ENCODE peak calls at places on chromosomes 5 and 9, in nine cellular contexts. P is stimulated activated CD8-positive, alpha-beta memory T cell treated with anti-CD3 and anti-CD28 coated beads, Interleukin-15, amount 100 ng/mL, for 1 hour; C is A549; Z is HuH-7; G is GM10248; H is activated CD8-positive, alpha-beta memory T cell treated with anti-CD3 and anti-CD28 coated beads for 4 hours; B is NCI-H1930; X is spleen; I is AG08396. T is an unnamed sample.

GRCh38 chr5:55982957-55983381 is 11.8 kb downstream of the IL6ST start:
- DNase-seq in P (no peak), C (no peak), Z (no peak), G (no peak), H (no peak), B (no peak), X (no peak), I (no peak), T (no peak)

GRCh38 chr5:113984928-113985327 is 376.9 kb upstream of the KCNN2 start:
- DNase-seq in P (no peak), C (no peak), Z (no peak), G (no peak), H (no peak), B (no peak), X (no peak), I (no peak), T (no peak)

GRCh38 chr5:167058481-167058880 is 1233.0 kb upstream of the WWC1 start:
- DNase-seq in P (no peak), C (no peak), Z (no peak), G (no peak), H (no peak), B (no peak), X (no peak), I (no peak), T (no peak)

GRCh38 chr9:133342083-133342406 is 5.9 kb downstream of the MED22 start:
- DNase-seq in P (no peak), C (no peak), Z (peak), G (no peak), H (no peak), B (no peak), X (no peak), I (no peak), T (no peak)

GRCh38 chr5:175829718-175830585 is 41.4 kb upstream of the CPLX2 start:
- DNase-seq in P (no peak), C (no peak), Z (no peak), G (no peak), H (no peak), B (no peak), X (no peak), I (no peak), T (no peak)

GRCh38 chr5:54904425-54904824 is 81.0 kb downstream of the ESM1 start:
- DNase-seq in P (no peak), C (no peak), Z (peak), G (no peak), H (no peak), B (no peak), X (no peak), I (peak), T (no peak)

GRCh38 chr5:157225463-157226422 is 40.2 kb upstream of the CYFIP2 start:
- DNase-seq in P (no peak), C (no peak), Z (no peak), G (no peak), H (no peak), B (no peak), X (no peak), I (no peak), T (no peak)

GRCh38 chr9:17969232-17969631 is 390.4 kb downstream of the SH3GL2 start:
- DNase-seq in P (no peak), C (no peak), Z (no peak), G (no peak), H (no peak), B (no peak), X (no peak), I (no peak), T (no peak)

GRCh38 chr9:105070176-105070575 is 142.2 kb upstream of the ABCA1 start:
- DNase-seq in P (no peak), C (no peak), Z (no peak), G (no peak), H (no peak), B (no peak), X (no peak), I (no peak), T (no peak)

GRCh38 chr9:76216161-76216649 is 178.0 kb downstream of the RFK start:
- DNase-seq in P (no peak), C (peak), Z (no peak), G (no peak), H (no peak), B (no peak), X (no peak), I (peak), T (no peak)

GRCh38 chr5:92687793-92688467 is 893.1 kb downstream of the NR2F1-AS1 start:
- DNase-seq in P (no peak), C (peak), Z (peak), G (no peak), H (no peak), B (no peak), X (no peak), I (peak), T (no peak)

GRCh38 chr9:136147038-136147889 is 28.6 kb upstream of the TMEM250 start:
- DNase-seq in P (no peak), C (no peak), Z (no peak), G (no peak), H (no peak), B (no peak), X (no peak), I (no peak), T (no peak)

GRCh38 chr5:102554728-102555127 is 55.9 kb upstream of the SLCO6A1 start:
- DNase-seq in P (no peak), C (no peak), Z (peak), G (no peak), H (no peak), B (no peak), X (no peak), I (no peak), T (no peak)

GRCh38 chr5:158953929-158954534 is 145.7 kb downstream of the EBF1 start:
- DNase-seq in P (no peak), C (no peak), Z (no peak), G (peak), H (no peak), B (no peak), X (peak), I (no peak), T (no peak)

GRCh38 chr5:115509547-115509946 is 35.0 kb downstream of the FEM1C start:
- DNase-seq in P (no peak), C (no peak), Z (no peak), G (no peak), H (no peak), B (no peak), X (no peak), I (no peak), T (no peak)

GRCh38 chr5:80414113-80414512 is 6.2 kb downstream of the ZFYVE16 start:
- DNase-seq in P (no peak), C (no peak), Z (no peak), G (no peak), H (no peak), B (no peak), X (no peak), I (peak), T (no peak)

GRCh38 chr5:42397267-42397666 is 26.0 kb upstream of the GHR start:
- DNase-seq in P (no peak), C (no peak), Z (no peak), G (no peak), H (no peak), B (no peak), X (no peak), I (no peak), T (no peak)

GRCh38 chr9:112556497-112557085 is 70.0 kb downstream of the KIAA1958 start:
- DNase-seq in P (no peak), C (no peak), Z (no peak), G (no peak), H (no peak), B (no peak), X (no peak), I (no peak), T (no peak)

GRCh38 chr9:137638680-137639079 is 19.9 kb downstream of the EHMT1 start:
- DNase-seq in P (no peak), C (no peak), Z (no peak), G (no peak), H (no peak), B (no peak), X (peak), I (no peak), T (no peak)

GRCh38 chr9:95127249-95128176 is 190.0 kb downstream of the FANCC start:
- DNase-seq in P (peak), C (peak), Z (peak), G (peak), H (peak), B (no peak), X (peak), I (peak), T (peak)

GRCh38 chr5:37836173-37837100 is 3.4 kb downstream of the GDNF start:
- DNase-seq in P (no peak), C (peak), Z (no peak), G (no peak), H (no peak), B (no peak), X (no peak), I (peak), T (no peak)

GRCh38 chr5:151298063-151298462 is 5.5 kb downstream of the SLC36A3 start:
- DNase-seq in P (no peak), C (peak), Z (no peak), G (no peak), H (no peak), B (peak), X (no peak), I (peak), T (no peak)

GRCh38 chr9:95755421-95755730 is 120.1 kb upstream of the ERCC6L2 start:
- DNase-seq in P (no peak), C (no peak), Z (no peak), G (no peak), H (no peak), B (no peak), X (no peak), I (no peak), T (no peak)

GRCh38 chr9:134388289-134388808 is 62.1 kb downstream of the RXRA start:
- DNase-seq in P (no peak), C (no peak), Z (no peak), G (no peak), H (no peak), B (no peak), X (no peak), I (no peak), T (no peak)

GRCh38 chr9:92291577-92291976 is 1.9 kb downstream of the IARS1 start:
- DNase-seq in P (no peak), C (no peak), Z (no peak), G (no peak), H (no peak), B (no peak), X (no peak), I (no peak), T (no peak)

GRCh38 chr5:40984884-40985283 is 75.6 kb downstream of the C7 start:
- DNase-seq in P (no peak), C (no peak), Z (no peak), G (no peak), H (no peak), B (no peak), X (no peak), I (no peak), T (no peak)

GRCh38 chr5:18050344-18050743 is 416.1 kb downstream of the TAF11L14 start:
- DNase-seq in P (no peak), C (no peak), Z (no peak), G (no peak), H (no peak), B (no peak), X (no peak), I (no peak), T (no peak)

GRCh38 chr5:148384389-148384756 is 615 bp downstream of the FBXO38 start:
- DNase-seq in P (no peak), C (peak), Z (no peak), G (peak), H (no peak), B (no peak), X (no peak), I (no peak), T (no peak)

GRCh38 chr5:125232779-125233230 is 486.4 kb upstream of the ZNF608 start:
- DNase-seq in P (no peak), C (no peak), Z (no peak), G (no peak), H (no peak), B (no peak), X (no peak), I (peak), T (no peak)